ENCODE peak calls at places on chromosomes 6 and 20, in eight cellular contexts. V is adrenal gland, R is A549, G is SJSA1, A is GM23248, S is RWPE2, P is testis, X is left lung. N is an unnamed sample. For H3K4me1, the result is how much of the 10 kb centered on the place peaks cover.

GRCh38 chr6:53090576-53090975 is 25.4 kb downstream of the FBXO9 start:
- DNase-seq in V (peak), R (no peak), G (no peak), A (peak), S (no peak), P (no peak), X (peak), N (no peak)

GRCh38 chr20:59395729-59396128 is 95.3 kb downstream of the EDN3 start:
- DNase-seq in V (no peak), R (no peak), G (no peak), A (no peak), S (no peak), P (no peak), X (no peak), N (no peak)

GRCh38 chr6:124742971-124743370 is 219.3 kb upstream of the RNF217 start:
- DNase-seq in V (no peak), R (no peak), G (no peak), A (no peak), S (peak), P (no peak), X (no peak), N (no peak)

GRCh38 chr20:15654208-15654649 is 919.0 kb downstream of the KIF16B start:
- DNase-seq in V (peak), R (peak), G (peak), A (peak), S (no peak), P (peak), X (no peak), N (no peak)

GRCh38 chr6:73642530-73642929 is 11.3 kb downstream of the SLC17A5 start:
- DNase-seq in V (no peak), R (no peak), G (no peak), A (no peak), S (no peak), P (no peak), X (no peak), N (no peak)

GRCh38 chr6:89260832-89261231 is 43.7 kb upstream of the GABRR1 start:
- DNase-seq in V (peak), R (no peak), G (no peak), A (peak), S (no peak), P (no peak), X (no peak), N (no peak)

GRCh38 chr6:156989159-156989806 is 212.1 kb downstream of the ARID1B start:
- DNase-seq in V (no peak), R (no peak), G (no peak), A (no peak), S (no peak), P (no peak), X (no peak), N (no peak)

GRCh38 chr6:155234687-155235543 is 28.9 kb upstream of the CLDN20 start:
- DNase-seq in V (no peak), R (no peak), G (no peak), A (no peak), S (no peak), P (no peak), X (no peak), N (no peak)

GRCh38 chr6:107600936-107601335 is 111.0 kb downstream of the SOBP start:
- DNase-seq in V (peak), R (peak), G (peak), A (peak), S (peak), P (peak), X (no peak), N (peak)

GRCh38 chr6:14222956-14223355 is 105.4 kb downstream of the CD83 start:
- DNase-seq in V (no peak), R (no peak), G (no peak), A (no peak), S (no peak), P (no peak), X (no peak), N (no peak)

GRCh38 chr6:14221564-14222297 is 104.2 kb downstream of the CD83 start:
- DNase-seq in V (no peak), R (no peak), G (no peak), A (no peak), S (no peak), P (no peak), X (no peak), N (no peak)

GRCh38 chr6:14228571-14228970 is 111.0 kb downstream of the CD83 start:
- DNase-seq in V (no peak), R (no peak), G (no peak), A (peak), S (no peak), P (no peak), X (no peak), N (no peak)

GRCh38 chr6:14224359-14225103 is 107.0 kb downstream of the CD83 start:
- DNase-seq in V (no peak), R (no peak), G (no peak), A (no peak), S (no peak), P (no peak), X (no peak), N (no peak)

DNA sequence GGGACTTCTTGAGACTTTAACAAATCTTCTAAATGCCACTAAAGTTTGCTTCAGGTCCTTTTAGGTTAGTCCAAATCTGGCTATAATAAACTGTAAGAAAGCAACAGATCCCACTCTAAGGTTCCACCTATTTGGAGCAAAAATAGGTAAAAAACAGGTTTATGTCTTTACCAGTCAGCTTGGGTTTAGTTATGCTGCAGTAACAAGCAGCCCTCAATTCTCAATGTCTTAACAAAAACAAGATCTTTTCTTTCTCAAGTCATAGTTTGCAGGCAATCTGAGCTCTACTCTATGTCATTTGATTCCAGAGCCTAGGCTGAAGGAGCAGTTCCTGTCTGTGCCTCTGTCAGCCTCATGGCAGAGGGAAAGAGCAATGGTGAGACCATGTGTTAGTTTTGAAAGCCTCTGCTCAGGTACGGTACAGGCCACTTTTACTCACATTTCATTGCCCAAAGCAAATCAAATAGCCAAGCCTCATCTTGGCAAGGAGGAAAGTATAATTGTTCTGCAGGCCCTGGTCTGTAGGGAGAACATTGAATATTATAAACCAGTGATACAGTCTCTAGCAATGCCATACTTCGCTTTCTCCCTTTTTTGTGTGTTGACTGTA is 108.6 kb downstream of the CD83 start:
- DNase-seq in V (no peak), R (no peak), G (no peak), A (no peak), S (no peak), P (no peak), X (no peak), N (no peak)
- H3K4me1 ChIP-seq in V (under half), R (under half), G (under half), A (under half), S (under half), P (under half), X (under half), N (under half)

GRCh38 chr6:21110684-21111398 is 482.7 kb upstream of the SOX4 start:
- DNase-seq in V (no peak), R (no peak), G (no peak), A (peak), S (no peak), P (no peak), X (no peak), N (no peak)

GRCh38 chr6:21109421-21110178 is 484.0 kb upstream of the SOX4 start:
- DNase-seq in V (no peak), R (peak), G (peak), A (peak), S (no peak), P (no peak), X (no peak), N (no peak)

GRCh38 chr6:21111399-21111725 is 482.2 kb upstream of the SOX4 start:
- DNase-seq in V (no peak), R (peak), G (no peak), A (no peak), S (no peak), P (no peak), X (no peak), N (no peak)

GRCh38 chr6:21104288-21104687 is 489.3 kb upstream of the SOX4 start:
- DNase-seq in V (no peak), R (no peak), G (no peak), A (no peak), S (no peak), P (no peak), X (no peak), N (no peak)

GRCh38 chr6:21107796-21108195 is 485.8 kb upstream of the SOX4 start:
- DNase-seq in V (no peak), R (no peak), G (no peak), A (no peak), S (no peak), P (no peak), X (no peak), N (no peak)
- H3K4me1 ChIP-seq in V (under half), R (under half), G (under half), A (under half), S (under half), P (under half), X (under half), N (under half)

GRCh38 chr6:105594821-105595220 is 191.9 kb upstream of the PREP start:
- DNase-seq in V (no peak), R (peak), G (peak), A (peak), S (no peak), P (no peak), X (no peak), N (no peak)

GRCh38 chr6:105598264-105598663 is 195.4 kb upstream of the PREP start:
- DNase-seq in V (no peak), R (no peak), G (no peak), A (no peak), S (no peak), P (no peak), X (no peak), N (no peak)

GRCh38 chr6:105595829-105596228 is 192.9 kb upstream of the PREP start:
- DNase-seq in V (no peak), R (no peak), G (no peak), A (peak), S (no peak), P (no peak), X (no peak), N (no peak)

GRCh38 chr6:105594272-105594671 is 191.4 kb upstream of the PREP start:
- DNase-seq in V (no peak), R (no peak), G (no peak), A (no peak), S (no peak), P (no peak), X (no peak), N (no peak)

DNA sequence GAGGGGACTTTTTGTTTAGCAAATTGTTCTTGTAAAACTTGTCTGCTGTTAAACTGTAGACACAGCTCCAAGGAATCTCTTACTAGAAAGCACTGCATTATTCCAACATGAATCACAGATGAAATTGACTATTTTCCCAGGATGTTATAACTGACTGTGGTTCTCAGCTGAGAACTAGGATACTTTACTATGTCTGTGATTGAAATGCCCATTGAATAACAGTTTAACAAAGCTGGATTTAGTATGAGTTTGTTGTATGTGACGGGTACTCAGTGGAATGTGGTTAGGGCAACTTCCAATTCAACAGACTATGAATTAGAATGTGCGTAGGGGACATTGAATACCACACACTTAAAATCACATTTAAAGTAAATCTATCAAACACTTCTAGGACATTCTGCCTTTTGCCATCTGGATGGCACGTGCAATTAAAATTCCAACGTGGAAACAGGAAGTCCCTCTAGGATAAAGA is 193.4 kb upstream of the PREP start:
- DNase-seq in V (no peak), R (peak), G (peak), A (peak), S (no peak), P (no peak), X (no peak), N (no peak)
- H3K4me1 ChIP-seq in V (under half), R (half or more), G (half or more), A (half or more), S (half or more), P (under half), X (under half), N (under half)

GRCh38 chr6:50831216-50831615 is 12.5 kb downstream of the TFAP2B start:
- DNase-seq in V (no peak), R (no peak), G (no peak), A (no peak), S (no peak), P (no peak), X (no peak), N (no peak)
- H3K4me1 ChIP-seq in V (under half), R (under half), G (under half), A (under half), S (under half), P (under half), X (under half), N (under half)

GRCh38 chr6:27864906-27865883 is 47.0 kb downstream of the OR2B2 start:
- DNase-seq in V (peak), R (peak), G (peak), A (peak), S (peak), P (peak), X (peak), N (no peak)
- H3K4me1 ChIP-seq in V (under half), R (under half), G (under half), A (under half), S (under half), P (under half), X (under half), N (under half)

GRCh38 chr20:7996898-7997297 is 22.7 kb downstream of the TMX4 start:
- DNase-seq in V (no peak), R (no peak), G (no peak), A (no peak), S (no peak), P (no peak), X (no peak), N (no peak)

GRCh38 chr20:7993703-7994102 is 25.9 kb downstream of the TMX4 start:
- DNase-seq in V (no peak), R (no peak), G (no peak), A (no peak), S (no peak), P (no peak), X (no peak), N (no peak)

GRCh38 chr20:7989379-7989778 is 30.2 kb downstream of the TMX4 start:
- DNase-seq in V (no peak), R (peak), G (no peak), A (peak), S (no peak), P (no peak), X (no peak), N (no peak)

GRCh38 chr20:7993238-7993637 is 26.3 kb downstream of the TMX4 start:
- DNase-seq in V (no peak), R (no peak), G (no peak), A (no peak), S (no peak), P (no peak), X (no peak), N (no peak)

DNA sequence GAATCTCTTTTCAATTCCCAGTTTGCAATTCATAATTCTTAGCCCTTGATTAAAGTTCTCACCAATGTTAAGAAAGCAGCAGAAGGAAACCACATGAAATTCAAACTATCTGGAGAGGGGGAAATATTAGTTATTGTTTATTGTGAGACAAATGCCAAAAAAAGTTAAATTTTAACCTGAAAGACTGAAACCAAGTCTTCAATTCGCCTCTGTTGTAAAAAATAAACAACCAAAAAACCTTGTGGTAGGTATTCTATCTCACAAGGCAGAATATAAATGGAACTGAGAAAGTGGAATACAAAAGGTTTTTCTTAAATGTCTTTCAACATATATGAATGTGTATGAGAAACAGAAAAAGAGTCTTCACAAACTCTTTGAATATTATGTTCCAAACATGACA is 24.8 kb downstream of the TMX4 start:
- DNase-seq in V (no peak), R (no peak), G (no peak), A (no peak), S (no peak), P (no peak), X (no peak), N (no peak)
- H3K4me1 ChIP-seq in V (under half), R (under half), G (under half), A (under half), S (under half), P (under half), X (under half), N (under half)

DNA sequence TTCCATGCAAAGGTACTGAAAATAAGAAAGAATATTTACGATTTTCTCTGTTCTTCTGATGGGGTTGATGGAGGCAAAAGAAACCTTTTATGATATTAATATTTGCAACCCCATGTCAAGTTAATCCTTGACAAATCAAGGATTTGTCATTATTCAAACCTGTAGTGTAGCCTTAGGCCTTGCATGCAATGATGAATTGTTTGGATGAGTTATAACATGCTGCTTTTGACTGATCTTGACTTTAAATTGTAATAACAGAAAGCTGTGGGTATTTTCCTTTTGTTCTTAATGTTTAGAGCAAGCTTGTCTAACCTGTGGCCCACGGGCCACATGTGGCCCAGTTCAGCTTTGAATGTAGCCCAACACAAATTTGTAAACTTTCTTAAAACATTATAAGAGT is 13.0 kb upstream of the BAG2 start:
- DNase-seq in V (no peak), R (no peak), G (no peak), A (no peak), S (no peak), P (no peak), X (no peak), N (no peak)
- H3K4me1 ChIP-seq in V (under half), R (under half), G (under half), A (under half), S (under half), P (under half), X (under half), N (under half)

DNA sequence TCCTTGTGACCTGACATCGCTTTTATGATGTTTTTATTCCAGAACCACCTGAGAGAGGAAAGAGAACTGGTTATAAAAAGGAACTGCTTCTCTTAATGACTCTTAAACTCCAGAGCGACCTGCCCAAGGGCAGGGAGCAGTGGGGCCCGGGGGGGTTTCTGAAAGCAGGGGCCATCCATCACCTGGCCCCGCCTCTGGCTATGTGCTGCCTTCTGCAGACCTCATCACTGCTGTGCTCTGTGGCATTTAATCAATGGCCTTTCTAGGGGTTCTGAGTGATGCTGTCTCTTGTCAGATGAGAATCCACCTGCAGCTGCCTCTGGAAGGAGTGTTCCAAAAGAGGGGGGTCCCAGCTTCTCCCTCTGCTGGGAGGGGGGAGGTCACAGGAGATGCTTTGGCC is 177.0 kb upstream of the SULF2 start:
- DNase-seq in V (no peak), R (no peak), G (no peak), A (no peak), S (no peak), P (no peak), X (no peak), N (no peak)
- H3K4me1 ChIP-seq in V (under half), R (under half), G (under half), A (under half), S (under half), P (under half), X (under half), N (under half)

GRCh38 chr6:35594503-35595186 is 81.9 kb upstream of the TULP1 start:
- DNase-seq in V (no peak), R (no peak), G (no peak), A (no peak), S (no peak), P (no peak), X (no peak), N (no peak)
- H3K4me1 ChIP-seq in V (half or more), R (under half), G (under half), A (under half), S (under half), P (half or more), X (half or more), N (under half)